ENCODE peak calls at places on chromosomes 1 and 21, in eight cellular contexts. G, S, H, Q, W, T, L and Y are unnamed samples.

GRCh38 chr1:48931571-48932251 is 155.0 kb upstream of the BEND5 start:
- DNase-seq in G (no peak), S (no peak), H (peak), Q (no peak), W (no peak), T (no peak), L (no peak), Y (peak)

GRCh38 chr21:41112740-41113692 is 54.9 kb upstream of the BACE2 start:
- DNase-seq in G (no peak), S (no peak), H (peak), Q (peak), W (no peak), T (no peak), L (peak), Y (no peak)

GRCh38 chr1:11981378-11982009 is 1.2 kb downstream of the MFN2 start:
- DNase-seq in G (no peak), S (no peak), H (no peak), Q (no peak), W (no peak), T (no peak), L (no peak), Y (no peak)

GRCh38 chr1:244291171-244291866 is 160.4 kb downstream of the ADSS2 start:
- DNase-seq in G (no peak), S (no peak), H (no peak), Q (no peak), W (no peak), T (no peak), L (no peak), Y (no peak)

GRCh38 chr21:46068516-46069079 is 29.3 kb upstream of the COL6A2 start:
- DNase-seq in G (no peak), S (no peak), H (no peak), Q (no peak), W (no peak), T (no peak), L (no peak), Y (no peak)

GRCh38 chr1:8815582-8816285 is 1.7 kb downstream of the RERE start:
- DNase-seq in G (no peak), S (peak), H (no peak), Q (no peak), W (no peak), T (peak), L (peak), Y (no peak)

GRCh38 chr1:27833470-27833869 is 2.9 kb downstream of the PPP1R8 start:
- DNase-seq in G (no peak), S (no peak), H (no peak), Q (no peak), W (no peak), T (no peak), L (no peak), Y (no peak)

GRCh38 chr1:215407575-215407974 is 159.5 kb upstream of the KCTD3 start:
- DNase-seq in G (no peak), S (no peak), H (no peak), Q (no peak), W (no peak), T (no peak), L (no peak), Y (no peak)

GRCh38 chr1:45348966-45349677 is 8.9 kb upstream of the MUTYH start:
- DNase-seq in G (no peak), S (no peak), H (no peak), Q (no peak), W (no peak), T (no peak), L (peak), Y (no peak)

GRCh38 chr1:50829010-50829958 is 130.8 kb downstream of the FAF1 start:
- DNase-seq in G (no peak), S (no peak), H (peak), Q (peak), W (no peak), T (no peak), L (no peak), Y (no peak)

GRCh38 chr21:30193201-30193600 is 22.7 kb downstream of the CLDN8 start:
- DNase-seq in G (no peak), S (no peak), H (no peak), Q (no peak), W (no peak), T (no peak), L (no peak), Y (no peak)

GRCh38 chr21:39610705-39611104 is 2.0 kb upstream of the B3GALT5 start:
- DNase-seq in G (no peak), S (no peak), H (no peak), Q (no peak), W (peak), T (no peak), L (no peak), Y (no peak)

GRCh38 chr1:91884459-91885290 is 1.3 kb downstream of the TGFBR3 start:
- DNase-seq in G (peak), S (peak), H (peak), Q (no peak), W (no peak), T (peak), L (no peak), Y (no peak)

GRCh38 chr1:7495894-7496293 is 275.2 kb upstream of the VAMP3 start:
- DNase-seq in G (no peak), S (no peak), H (no peak), Q (no peak), W (no peak), T (no peak), L (no peak), Y (no peak)

GRCh38 chr1:197976368-197976767 is 59.2 kb downstream of the LHX9 start:
- DNase-seq in G (no peak), S (peak), H (no peak), Q (no peak), W (no peak), T (no peak), L (no peak), Y (no peak)

GRCh38 chr1:27436204-27437159 is 44.1 kb downstream of the GPR3 start:
- DNase-seq in G (no peak), S (peak), H (peak), Q (peak), W (no peak), T (no peak), L (peak), Y (no peak)